ENCODE peak calls at places on chromosomes 6 and 20, in four cellular contexts. One of them, this sample, is unnamed.

GRCh38 chr6:39051399-39052122 is 3.0 kb downstream of the GLP1R start:
- DNase-seq in K562: no peak
- DNase-seq in GM12878: no peak
- DNase-seq in HL-60: no peak
- DNase-seq in this sample: no peak

GRCh38 chr6:166760288-166760687 is 133.2 kb upstream of the RPS6KA2 start:
- DNase-seq in HL-60: no peak
- DNase-seq in K562: no peak
- DNase-seq in GM12878: no peak
- DNase-seq in this sample: no peak

GRCh38 chr6:132530293-132530974 is 7.6 kb upstream of the TAAR9 start:
- DNase-seq in HL-60: peak
- DNase-seq in K562: peak
- DNase-seq in GM12878: peak
- DNase-seq in this sample: no peak

GRCh38 chr6:153553627-153554026 is 422.5 kb upstream of the RGS17 start:
- DNase-seq in HL-60: no peak
- DNase-seq in GM12878: no peak
- DNase-seq in K562: no peak
- DNase-seq in this sample: no peak

GRCh38 chr20:45154183-45154582 is 20.5 kb upstream of the PI3 start:
- DNase-seq in K562: no peak
- DNase-seq in HL-60: no peak
- DNase-seq in GM12878: no peak
- DNase-seq in this sample: no peak

GRCh38 chr6:93036835-93037234 is 382.5 kb downstream of the EPHA7 start:
- DNase-seq in K562: no peak
- DNase-seq in HL-60: no peak
- DNase-seq in GM12878: no peak
- DNase-seq in this sample: no peak

GRCh38 chr20:60966031-60966430 is 286.0 kb upstream of the CDH4 start:
- DNase-seq in GM12878: no peak
- DNase-seq in HL-60: no peak
- DNase-seq in K562: no peak
- DNase-seq in this sample: no peak

GRCh38 chr6:135270676-135271536 is 89.8 kb downstream of the MYB start:
- DNase-seq in GM12878: no peak
- DNase-seq in K562: no peak
- DNase-seq in HL-60: no peak
- DNase-seq in this sample: no peak

GRCh38 chr20:62232764-62233645 is 5.3 kb upstream of the OSBPL2 start:
- DNase-seq in GM12878: no peak
- DNase-seq in HL-60: no peak
- DNase-seq in K562: no peak
- DNase-seq in this sample: no peak

GRCh38 chr6:113102761-113103160 is 754.4 kb upstream of the MARCKS start:
- DNase-seq in K562: no peak
- DNase-seq in GM12878: no peak
- DNase-seq in HL-60: no peak
- DNase-seq in this sample: no peak

DNA sequence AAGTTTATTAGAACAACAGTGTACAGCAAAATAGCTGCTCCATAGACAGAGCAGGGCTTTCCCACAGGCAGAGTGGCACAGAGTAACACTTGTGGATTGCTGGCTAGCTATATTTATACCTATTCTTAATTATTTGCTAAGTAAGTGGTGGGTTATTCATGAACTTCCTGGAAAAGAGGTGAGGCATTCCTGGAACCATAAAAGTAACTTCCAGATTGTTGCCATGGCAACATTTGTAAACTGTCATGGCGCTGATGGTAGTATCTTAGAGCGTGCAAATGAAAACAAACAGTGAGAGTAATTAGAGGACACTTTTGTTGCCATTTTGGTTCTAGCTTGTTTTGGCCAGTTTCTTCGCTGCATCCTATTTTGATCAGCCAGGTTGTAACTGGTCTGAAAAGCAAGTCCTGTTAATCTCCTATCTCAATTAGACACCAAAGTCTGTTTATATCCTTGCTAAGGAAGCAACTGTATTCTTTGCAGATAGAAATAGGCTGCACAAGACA is 23.9 kb downstream of the DEFB114 start:
- DNase-seq in HL-60: no peak
- DNase-seq in K562: peak
- DNase-seq in GM12878: no peak
- DNase-seq in this sample: no peak
- TF ChIP-seq SPI1 in HL-60: no peak
- TF ChIP-seq SPI1 in K562: no peak
- TF ChIP-seq SPI1 in GM12878: no peak
- TF ChIP-seq SPI1 in this sample: no peak

DNA sequence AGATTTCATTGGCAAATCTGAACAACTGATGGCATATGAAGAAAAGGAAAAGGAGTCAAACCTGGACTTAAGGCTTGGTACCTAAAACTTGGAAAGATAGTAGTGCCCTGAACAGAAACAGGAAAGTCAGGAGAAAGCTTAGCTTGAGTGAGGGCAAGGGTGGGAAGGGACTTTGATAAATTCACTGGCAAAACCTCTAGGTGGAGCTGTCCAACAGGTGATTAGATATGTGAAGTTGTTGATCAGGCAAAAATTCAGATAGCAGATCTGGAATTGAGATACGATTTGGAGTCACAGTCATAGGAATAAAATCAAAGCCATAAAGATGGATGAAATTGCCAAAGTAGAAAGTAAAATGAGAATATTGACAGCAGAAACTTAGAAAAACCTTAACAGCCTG is 16.1 kb upstream of the ZNF292 start:
- DNase-seq in HL-60: peak
- DNase-seq in GM12878: no peak
- DNase-seq in K562: peak
- DNase-seq in this sample: no peak
- TF ChIP-seq POLR2AphosphoS5 in HL-60: no peak
- TF ChIP-seq POLR2AphosphoS5 in GM12878: no peak
- TF ChIP-seq POLR2AphosphoS5 in K562: no peak
- TF ChIP-seq POLR2AphosphoS5 in this sample: no peak

GRCh38 chr20:24095753-24096152 is 107.2 kb upstream of the GGTLC1 start:
- DNase-seq in HL-60: no peak
- DNase-seq in K562: no peak
- DNase-seq in GM12878: no peak
- DNase-seq in this sample: no peak

GRCh38 chr20:24095303-24095702 is 106.7 kb upstream of the GGTLC1 start:
- DNase-seq in GM12878: no peak
- DNase-seq in K562: no peak
- DNase-seq in HL-60: no peak
- DNase-seq in this sample: no peak

GRCh38 chr20:24097506-24098245 is 109.1 kb upstream of the GGTLC1 start:
- DNase-seq in GM12878: no peak
- DNase-seq in K562: no peak
- DNase-seq in HL-60: no peak
- DNase-seq in this sample: no peak

GRCh38 chr20:24097051-24097450 is 108.5 kb upstream of the GGTLC1 start:
- DNase-seq in GM12878: no peak
- DNase-seq in HL-60: no peak
- DNase-seq in K562: no peak
- DNase-seq in this sample: no peak

DNA sequence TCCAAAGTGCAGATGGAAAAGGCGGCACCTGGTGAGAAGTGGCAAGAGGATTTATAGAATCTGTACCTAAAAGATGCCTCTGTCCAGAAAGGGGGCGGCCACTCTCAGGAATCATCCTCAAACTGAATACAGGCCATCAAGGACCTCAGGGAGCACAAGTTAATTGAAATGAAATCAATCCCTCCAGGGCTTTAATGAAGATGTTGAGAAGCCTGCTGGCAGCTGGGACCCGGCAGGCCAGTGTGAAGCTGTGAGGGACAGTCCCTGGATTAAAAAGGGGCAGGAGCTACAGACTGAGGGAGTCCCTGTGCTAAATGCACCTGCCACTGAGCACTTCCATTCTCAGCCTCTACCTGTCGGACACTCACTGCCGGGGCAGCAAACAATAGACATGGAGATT is 107.7 kb upstream of the GGTLC1 start:
- DNase-seq in K562: no peak
- DNase-seq in HL-60: no peak
- DNase-seq in GM12878: no peak
- DNase-seq in this sample: no peak
- TF ChIP-seq SPI1 in K562: no peak
- TF ChIP-seq SPI1 in HL-60: no peak
- TF ChIP-seq SPI1 in GM12878: no peak
- TF ChIP-seq SPI1 in this sample: no peak

GRCh38 chr6:108653864-108654402 is 93.2 kb downstream of the FOXO3 start:
- DNase-seq in HL-60: no peak
- DNase-seq in GM12878: no peak
- DNase-seq in K562: no peak
- DNase-seq in this sample: no peak
- TF ChIP-seq POLR2AphosphoS5 in HL-60: no peak
- TF ChIP-seq POLR2AphosphoS5 in GM12878: no peak
- TF ChIP-seq POLR2AphosphoS5 in K562: no peak
- TF ChIP-seq POLR2AphosphoS5 in this sample: no peak

This sample was measured in GM12891.